ENCODE peak calls at places on chromosome 22, in seven cellular contexts. O, K, Y, X, Q, W and E are unnamed samples.

GRCh38 chr22:17769013-17769715 is 5.1 kb downstream of the BID start:
- DNase-seq in O (no peak), K (no peak), Y (no peak), X (no peak), Q (no peak), W (no peak), E (no peak)

GRCh38 chr22:45717787-45718186 is 46.2 kb downstream of the ATXN10 start:
- DNase-seq in O (no peak), K (peak), Y (no peak), X (no peak), Q (peak), W (peak), E (peak)

GRCh38 chr22:17980638-17981051 is 43.7 kb downstream of the MICAL3 start:
- DNase-seq in O (no peak), K (no peak), Y (no peak), X (peak), Q (no peak), W (peak), E (peak)

GRCh38 chr22:22770280-22770871 is 117.2 kb upstream of the IGLL5 start:
- DNase-seq in O (no peak), K (peak), Y (no peak), X (no peak), Q (peak), W (peak), E (peak)

GRCh38 chr22:44783091-44783490 is 30.7 kb downstream of the ARHGAP8 start:
- DNase-seq in O (no peak), K (no peak), Y (no peak), X (no peak), Q (no peak), W (no peak), E (no peak)

GRCh38 chr22:18024276-18024939 is at the start of gene MICAL3:
- DNase-seq in O (no peak), K (peak), Y (peak), X (peak), Q (peak), W (peak), E (peak)

GRCh38 chr22:21451545-21452520 is 15.4 kb upstream of the TMEM191C start:
- DNase-seq in O (no peak), K (no peak), Y (no peak), X (peak), Q (no peak), W (no peak), E (no peak)

GRCh38 chr22:25008666-25009065 is 56.1 kb downstream of the KIAA1671 start:
- DNase-seq in O (no peak), K (peak), Y (no peak), X (no peak), Q (peak), W (no peak), E (peak)

GRCh38 chr22:27874185-27874584 is 44.9 kb downstream of the PITPNB start:
- DNase-seq in O (no peak), K (no peak), Y (no peak), X (no peak), Q (no peak), W (no peak), E (no peak)

GRCh38 chr22:43110444-43110926 is at the start of gene BIK:
- DNase-seq in O (no peak), K (peak), Y (no peak), X (peak), Q (no peak), W (no peak), E (peak)

GRCh38 chr22:20591660-20592310 is 84.4 kb downstream of the MED15 start:
- DNase-seq in O (no peak), K (no peak), Y (peak), X (no peak), Q (peak), W (peak), E (peak)

GRCh38 chr22:26484360-26484706 is 656 bp downstream of the SRRD start:
- DNase-seq in O (no peak), K (no peak), Y (no peak), X (no peak), Q (no peak), W (peak), E (no peak)

GRCh38 chr22:22528780-22529179 is 8.7 kb upstream of the ZNF280A start:
- DNase-seq in O (no peak), K (no peak), Y (no peak), X (no peak), Q (no peak), W (no peak), E (no peak)

GRCh38 chr22:30036656-30037055 is 43.6 kb upstream of the HORMAD2 start:
- DNase-seq in O (no peak), K (peak), Y (peak), X (no peak), Q (peak), W (peak), E (peak)

GRCh38 chr22:43995057-43995685 is 28.9 kb upstream of the PARVB start:
- DNase-seq in O (no peak), K (no peak), Y (no peak), X (no peak), Q (no peak), W (no peak), E (no peak)

GRCh38 chr22:43228330-43228729 is 41.4 kb upstream of the TTLL12 start:
- DNase-seq in O (no peak), K (peak), Y (peak), X (no peak), Q (no peak), W (no peak), E (peak)

GRCh38 chr22:26021516-26021915 is 147.7 kb upstream of the SEZ6L start:
- DNase-seq in O (no peak), K (no peak), Y (no peak), X (no peak), Q (no peak), W (no peak), E (no peak)

GRCh38 chr22:29871684-29872083 is 11.3 kb upstream of the MTMR3 start:
- DNase-seq in O (no peak), K (no peak), Y (no peak), X (no peak), Q (no peak), W (no peak), E (no peak)

GRCh38 chr22:29148036-29148435 is 57.7 kb upstream of the EMID1 start:
- DNase-seq in O (no peak), K (no peak), Y (no peak), X (no peak), Q (no peak), W (no peak), E (no peak)

GRCh38 chr22:49523374-49524008 is 304.2 kb downstream of the BRD1 start:
- DNase-seq in O (no peak), K (no peak), Y (no peak), X (no peak), Q (no peak), W (no peak), E (no peak)
- TF ChIP-seq CTCF in O (no peak), K (no peak), Y (no peak), X (no peak), Q (no peak), W (no peak), E (no peak)

GRCh38 chr22:41995211-41995610 is 3.4 kb upstream of the WBP2NL start:
- DNase-seq in O (no peak), K (no peak), Y (no peak), X (no peak), Q (no peak), W (no peak), E (no peak)

GRCh38 chr22:41992496-41992895 is 6.1 kb upstream of the WBP2NL start:
- DNase-seq in O (no peak), K (no peak), Y (no peak), X (no peak), Q (no peak), W (no peak), E (no peak)

GRCh38 chr22:41996826-41997225 is 1.8 kb upstream of the WBP2NL start:
- DNase-seq in O (no peak), K (no peak), Y (no peak), X (no peak), Q (no peak), W (no peak), E (no peak)

GRCh38 chr22:41991111-41991510 is 7.5 kb upstream of the WBP2NL start:
- DNase-seq in O (no peak), K (no peak), Y (no peak), X (no peak), Q (no peak), W (no peak), E (no peak)

GRCh38 chr22:41994506-41994905 is 4.1 kb upstream of the WBP2NL start:
- DNase-seq in O (no peak), K (no peak), Y (no peak), X (no peak), Q (no peak), W (no peak), E (no peak)
- TF ChIP-seq CTCF in O (no peak), K (no peak), Y (no peak), X (no peak), Q (no peak), W (no peak), E (no peak)

GRCh38 chr22:50014655-50015401 is 2.3 kb upstream of the IL17REL start:
- DNase-seq in O (no peak), K (no peak), Y (no peak), X (no peak), Q (no peak), W (no peak), E (no peak)

GRCh38 chr22:50014053-50014501 is 1.5 kb upstream of the IL17REL start:
- DNase-seq in O (no peak), K (no peak), Y (no peak), X (no peak), Q (no peak), W (no peak), E (no peak)

GRCh38 chr22:50010676-50011446 is 1.7 kb downstream of the IL17REL start:
- DNase-seq in O (no peak), K (no peak), Y (no peak), X (peak), Q (no peak), W (no peak), E (no peak)

GRCh38 chr22:50011447-50012200 is 941 bp downstream of the IL17REL start:
- DNase-seq in O (no peak), K (no peak), Y (no peak), X (no peak), Q (no peak), W (no peak), E (no peak)

GRCh38 chr22:50012201-50013181 is at the start of gene IL17REL:
- DNase-seq in O (no peak), K (peak), Y (no peak), X (no peak), Q (peak), W (no peak), E (no peak)
- TF ChIP-seq CTCF in O (peak), K (no peak), Y (no peak), X (no peak), Q (no peak), W (no peak), E (no peak)

GRCh38 chr22:35310556-35311550 is 11.2 kb downstream of the TOM1 start:
- DNase-seq in O (no peak), K (peak), Y (no peak), X (no peak), Q (no peak), W (no peak), E (peak)
- TF ChIP-seq CTCF in O (no peak), K (no peak), Y (no peak), X (no peak), Q (no peak), W (no peak), E (no peak)

DNA sequence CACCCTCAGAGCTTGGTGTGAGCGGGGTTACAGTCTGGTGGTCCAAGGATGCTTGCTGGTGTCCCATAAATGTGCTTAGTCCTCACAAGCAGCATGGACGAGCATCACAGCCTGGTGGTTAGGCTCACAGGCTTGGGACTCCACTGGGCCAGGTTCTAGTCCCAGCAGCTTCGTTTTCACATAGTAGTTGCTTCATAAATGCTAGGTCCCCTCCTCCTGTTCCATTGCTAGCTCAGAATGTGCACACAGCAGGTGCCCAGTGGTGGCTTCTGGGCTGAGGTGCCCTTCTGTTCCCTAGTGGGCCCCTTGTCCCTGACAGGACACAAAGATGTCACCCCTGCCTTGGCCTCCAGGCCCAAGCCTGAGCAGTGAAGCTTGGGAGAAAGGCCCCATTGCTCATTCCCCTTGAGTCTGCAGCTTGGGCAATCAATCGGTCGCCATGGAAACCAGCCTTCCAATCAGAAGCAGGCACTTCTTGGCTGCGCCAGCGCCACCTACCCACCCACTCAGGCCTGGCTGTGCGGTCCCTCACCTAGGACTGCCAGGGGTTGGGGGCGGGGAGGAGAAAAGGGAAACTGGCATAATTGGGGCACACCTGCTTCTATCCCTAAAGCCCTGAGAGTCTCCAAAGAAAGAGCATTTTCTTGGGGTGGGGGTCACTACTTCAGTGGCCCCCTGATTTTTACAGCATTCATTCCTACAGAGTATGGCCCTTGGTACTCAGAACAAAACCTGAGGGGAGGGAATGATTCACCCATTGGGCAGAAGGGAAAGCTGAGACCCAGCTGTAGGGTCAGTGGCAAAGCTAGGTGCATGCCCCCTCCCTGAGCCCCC is 48.1 kb downstream of the CYTH4 start:
- DNase-seq in O (peak), K (peak), Y (peak), X (no peak), Q (peak), W (peak), E (peak)
- TF ChIP-seq CTCF in O (peak), K (peak), Y (peak), X (no peak), Q (peak), W (peak), E (peak)

GRCh38 chr22:39486951-39487825 is 14.9 kb upstream of the MIEF1 start:
- DNase-seq in O (no peak), K (no peak), Y (no peak), X (peak), Q (no peak), W (no peak), E (no peak)
- TF ChIP-seq CTCF in O (no peak), K (no peak), Y (no peak), X (no peak), Q (no peak), W (no peak), E (no peak)

GRCh38 chr22:47275479-47276218 is 513.2 kb downstream of the TBC1D22A start:
- DNase-seq in O (no peak), K (peak), Y (no peak), X (no peak), Q (no peak), W (no peak), E (no peak)
- TF ChIP-seq CTCF in O (peak), K (peak), Y (no peak), X (no peak), Q (no peak), W (no peak), E (no peak)

GRCh38 chr22:39776295-39776694 is 117.3 kb downstream of the ENTHD1 start:
- DNase-seq in O (no peak), K (no peak), Y (no peak), X (no peak), Q (no peak), W (no peak), E (no peak)
- TF ChIP-seq CTCF in O (no peak), K (no peak), Y (no peak), X (no peak), Q (no peak), W (no peak), E (no peak)

DNA sequence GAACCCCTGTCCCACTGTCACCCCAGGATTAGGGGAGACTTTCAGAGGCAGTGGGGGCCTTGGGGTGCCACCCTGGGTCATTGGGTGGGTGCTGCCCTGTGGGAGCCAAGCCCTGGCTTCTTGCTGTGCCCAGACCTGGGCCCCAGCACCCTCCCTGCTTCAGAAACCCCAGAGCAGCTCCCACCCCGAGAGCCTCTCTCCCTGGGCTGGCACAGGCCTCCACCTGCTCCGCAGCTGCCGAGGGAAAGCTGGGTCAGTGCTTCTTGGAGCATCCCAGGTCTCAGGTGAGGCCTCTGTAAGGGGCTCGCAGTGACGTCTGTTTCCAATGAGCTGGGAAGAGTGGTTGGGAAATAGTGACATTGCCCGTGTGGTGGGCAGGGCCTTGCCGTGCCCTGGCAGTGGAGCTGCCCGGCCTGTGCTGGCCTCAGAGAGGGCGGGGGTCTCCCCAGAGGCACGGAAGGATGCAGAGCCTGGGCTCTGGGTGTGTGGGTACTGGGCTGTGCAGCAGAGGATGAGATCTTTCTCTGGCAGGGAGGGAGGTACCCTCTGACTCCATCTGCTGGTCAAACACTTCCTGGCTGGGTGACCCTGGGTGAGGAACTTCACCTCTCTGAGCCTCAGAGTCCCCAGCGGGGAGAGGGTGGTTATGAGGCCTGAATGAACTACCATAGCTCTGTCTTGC is 23.0 kb downstream of the C22orf23 start:
- DNase-seq in O (no peak), K (peak), Y (no peak), X (no peak), Q (peak), W (no peak), E (no peak)
- TF ChIP-seq CTCF in O (peak), K (peak), Y (peak), X (no peak), Q (peak), W (peak), E (peak)